ENCODE peak calls at places on chromosomes 4 and X, in four cellular contexts. One of them, this sample, is unnamed.

GRCh38 chr4:89939464-89939863 is 44.8 kb downstream of the MMRN1 start:
- DNase-seq in right cardiac atrium: no peak
- DNase-seq in putamen: no peak
- DNase-seq in NCI-H748 treated with DMSO at 0.1 percent for 48 hours: no peak
- DNase-seq in this sample: no peak

GRCh38 chrX:116239944-116240391 is 69.4 kb downstream of the AGTR2 start:
- DNase-seq in right cardiac atrium: no peak
- DNase-seq in NCI-H748 treated with DMSO at 0.1 percent for 48 hours: no peak
- DNase-seq in putamen: no peak
- DNase-seq in this sample: no peak

GRCh38 chr4:139857021-139857420 is 191.4 kb downstream of the MGST2 start:
- DNase-seq in right cardiac atrium: no peak
- DNase-seq in putamen: no peak
- DNase-seq in NCI-H748 treated with DMSO at 0.1 percent for 48 hours: peak; percentile 31
- DNase-seq in this sample: peak; percentile 57

GRCh38 chr4:174828845-174829701 is at the start of gene GLRA3:
- DNase-seq in right cardiac atrium: peak; percentile 60
- DNase-seq in NCI-H748 treated with DMSO at 0.1 percent for 48 hours: peak; percentile 87
- DNase-seq in putamen: peak; percentile 25
- DNase-seq in this sample: peak; percentile 73

GRCh38 chr4:110290511-110290910 is 92.1 kb upstream of the ELOVL6 start:
- DNase-seq in NCI-H748 treated with DMSO at 0.1 percent for 48 hours: no peak
- DNase-seq in putamen: no peak
- DNase-seq in right cardiac atrium: no peak
- DNase-seq in this sample: no peak

GRCh38 chrX:1137531-1137930 is 74.9 kb downstream of the CRLF2 start:
- DNase-seq in putamen: no peak
- DNase-seq in right cardiac atrium: no peak
- DNase-seq in NCI-H748 treated with DMSO at 0.1 percent for 48 hours: no peak
- DNase-seq in this sample: no peak

GRCh38 chr4:20474119-20474518 is 222.4 kb downstream of the SLIT2 start:
- DNase-seq in putamen: no peak
- DNase-seq in NCI-H748 treated with DMSO at 0.1 percent for 48 hours: no peak
- DNase-seq in right cardiac atrium: no peak
- DNase-seq in this sample: no peak

GRCh38 chr4:56086561-56086960 is 137.8 kb downstream of the CEP135 start:
- DNase-seq in right cardiac atrium: no peak
- DNase-seq in putamen: no peak
- DNase-seq in NCI-H748 treated with DMSO at 0.1 percent for 48 hours: no peak
- DNase-seq in this sample: no peak

GRCh38 chr4:40454816-40455215 is 119.7 kb downstream of the CHRNA9 start:
- DNase-seq in NCI-H748 treated with DMSO at 0.1 percent for 48 hours: no peak
- DNase-seq in putamen: no peak
- DNase-seq in right cardiac atrium: no peak
- DNase-seq in this sample: no peak

GRCh38 chr4:110704748-110705439 is 82.0 kb upstream of the PITX2 start:
- DNase-seq in NCI-H748 treated with DMSO at 0.1 percent for 48 hours: no peak
- DNase-seq in putamen: no peak
- DNase-seq in right cardiac atrium: no peak
- DNase-seq in this sample: no peak

GRCh38 chrX:134636859-134637258 is 21.4 kb downstream of the PLAC1 start:
- DNase-seq in putamen: no peak
- DNase-seq in NCI-H748 treated with DMSO at 0.1 percent for 48 hours: no peak
- DNase-seq in right cardiac atrium: no peak
- DNase-seq in this sample: no peak

GRCh38 chr4:83124079-83124780 is 9.7 kb upstream of the PLAC8 start:
- DNase-seq in right cardiac atrium: no peak
- DNase-seq in putamen: no peak
- DNase-seq in NCI-H748 treated with DMSO at 0.1 percent for 48 hours: no peak
- DNase-seq in this sample: no peak

GRCh38 chr4:100548209-100548579 is 30.4 kb upstream of the EMCN start:
- DNase-seq in right cardiac atrium: no peak
- DNase-seq in NCI-H748 treated with DMSO at 0.1 percent for 48 hours: no peak
- DNase-seq in putamen: no peak
- DNase-seq in this sample: no peak

GRCh38 chr4:8050555-8051206 is 107.9 kb downstream of the ABLIM2 start:
- DNase-seq in putamen: peak; percentile 58
- DNase-seq in right cardiac atrium: peak; percentile 93
- DNase-seq in NCI-H748 treated with DMSO at 0.1 percent for 48 hours: peak; percentile 75
- DNase-seq in this sample: peak; percentile 65

GRCh38 chr4:121696140-121696640 is 590 bp downstream of the ANXA5 start:
- DNase-seq in putamen: peak; percentile 65
- DNase-seq in right cardiac atrium: peak; percentile 92
- DNase-seq in NCI-H748 treated with DMSO at 0.1 percent for 48 hours: no peak
- DNase-seq in this sample: peak; percentile 63

GRCh38 chr4:165418116-165418515 is 39.3 kb downstream of the CPE start:
- DNase-seq in right cardiac atrium: no peak
- DNase-seq in putamen: no peak
- DNase-seq in NCI-H748 treated with DMSO at 0.1 percent for 48 hours: no peak
- DNase-seq in this sample: no peak

GRCh38 chr4:4758708-4759107 is 100.8 kb upstream of the MSX1 start:
- DNase-seq in NCI-H748 treated with DMSO at 0.1 percent for 48 hours: no peak
- DNase-seq in right cardiac atrium: no peak
- DNase-seq in putamen: no peak
- DNase-seq in this sample: no peak

GRCh38 chr4:165784672-165785071 is 88.4 kb upstream of the TLL1 start:
- DNase-seq in right cardiac atrium: peak; percentile 60
- DNase-seq in putamen: no peak
- DNase-seq in NCI-H748 treated with DMSO at 0.1 percent for 48 hours: peak; percentile 31
- DNase-seq in this sample: no peak

GRCh38 chrX:19075754-19076153 is 46.5 kb downstream of the ADGRG2 start:
- DNase-seq in NCI-H748 treated with DMSO at 0.1 percent for 48 hours: no peak
- DNase-seq in right cardiac atrium: no peak
- DNase-seq in putamen: no peak
- DNase-seq in this sample: no peak

GRCh38 chr4:144355809-144356757 is 215.6 kb upstream of the GYPA start:
- DNase-seq in right cardiac atrium: peak; percentile 39
- DNase-seq in putamen: no peak
- DNase-seq in NCI-H748 treated with DMSO at 0.1 percent for 48 hours: no peak
- DNase-seq in this sample: peak; percentile 81

GRCh38 chrX:143633530-143634372 is 2.1 kb downstream of the SLITRK4 start:
- DNase-seq in NCI-H748 treated with DMSO at 0.1 percent for 48 hours: no peak
- DNase-seq in right cardiac atrium: peak; percentile 40
- DNase-seq in putamen: no peak
- DNase-seq in this sample: no peak

GRCh38 chr4:119725688-119726330 is 97.2 kb upstream of the PDE5A start:
- DNase-seq in right cardiac atrium: peak; percentile 50
- DNase-seq in putamen: no peak
- DNase-seq in NCI-H748 treated with DMSO at 0.1 percent for 48 hours: no peak
- DNase-seq in this sample: peak; percentile 32

GRCh38 chrX:10617964-10618342 is 2.4 kb downstream of the MID1 start:
- DNase-seq in NCI-H748 treated with DMSO at 0.1 percent for 48 hours: peak; percentile 15
- DNase-seq in putamen: no peak
- DNase-seq in right cardiac atrium: no peak
- DNase-seq in this sample: no peak

GRCh38 chr4:118773082-118773792 is 62.7 kb downstream of the SEC24D start:
- DNase-seq in right cardiac atrium: no peak
- DNase-seq in NCI-H748 treated with DMSO at 0.1 percent for 48 hours: no peak
- DNase-seq in putamen: no peak
- DNase-seq in this sample: peak; percentile 15

GRCh38 chrX:32408389-32408788 is 803.0 kb downstream of the DMD start:
- DNase-seq in putamen: no peak
- DNase-seq in right cardiac atrium: no peak
- DNase-seq in NCI-H748 treated with DMSO at 0.1 percent for 48 hours: no peak
- DNase-seq in this sample: peak; percentile 7

GRCh38 chr4:16155503-16156169 is 70.6 kb downstream of the TAPT1 start:
- DNase-seq in putamen: peak; percentile 9
- DNase-seq in NCI-H748 treated with DMSO at 0.1 percent for 48 hours: no peak
- DNase-seq in right cardiac atrium: no peak
- DNase-seq in this sample: no peak

GRCh38 chr4:13173974-13174373 is 310.2 kb downstream of the RAB28 start:
- DNase-seq in putamen: no peak
- DNase-seq in right cardiac atrium: peak; percentile 89
- DNase-seq in NCI-H748 treated with DMSO at 0.1 percent for 48 hours: no peak
- DNase-seq in this sample: no peak

GRCh38 chr4:158253350-158253980 is 43.2 kb downstream of the TMEM144 start:
- DNase-seq in putamen: peak; percentile 87
- DNase-seq in right cardiac atrium: no peak
- DNase-seq in NCI-H748 treated with DMSO at 0.1 percent for 48 hours: peak; percentile 26
- DNase-seq in this sample: peak; percentile 77

GRCh38 chr4:56828784-56829535 is 7.5 kb upstream of the SPINK2 start:
- DNase-seq in putamen: no peak
- DNase-seq in NCI-H748 treated with DMSO at 0.1 percent for 48 hours: no peak
- DNase-seq in right cardiac atrium: no peak
- DNase-seq in this sample: no peak

GRCh38 chr4:67779631-67780030 is 25.4 kb upstream of the GNRHR start:
- DNase-seq in putamen: no peak
- DNase-seq in NCI-H748 treated with DMSO at 0.1 percent for 48 hours: no peak
- DNase-seq in right cardiac atrium: no peak
- DNase-seq in this sample: no peak

GRCh38 chrX:100376581-100376980 is 33.5 kb downstream of the PCDH19 start:
- DNase-seq in putamen: no peak
- DNase-seq in right cardiac atrium: no peak
- DNase-seq in NCI-H748 treated with DMSO at 0.1 percent for 48 hours: no peak
- DNase-seq in this sample: no peak

GRCh38 chr4:100762738-100763137 is 244.9 kb upstream of the EMCN start:
- DNase-seq in NCI-H748 treated with DMSO at 0.1 percent for 48 hours: no peak
- DNase-seq in putamen: no peak
- DNase-seq in right cardiac atrium: no peak
- DNase-seq in this sample: no peak

GRCh38 chr4:7828011-7828720 is 111.5 kb downstream of the AFAP1 start:
- DNase-seq in putamen: peak; percentile 34
- DNase-seq in NCI-H748 treated with DMSO at 0.1 percent for 48 hours: no peak
- DNase-seq in right cardiac atrium: peak; percentile 88
- DNase-seq in this sample: no peak

This sample was measured in HAP-1.